ENCODE peak calls at places on chromosomes 13 and 19, in ten cellular contexts. H, E, F, A, I, X, Q, C, S and Z are unnamed samples.

GRCh38 chr19:13859361-13859880 is 17.5 kb upstream of the NANOS3 start:
- DNase-seq in X (peak), C (no peak), H (peak), Q (no peak), I (no peak), S (no peak), E (no peak), A (no peak), F (no peak), Z (no peak)

GRCh38 chr19:50223439-50223716 is 20.0 kb downstream of the MYH14 start:
- DNase-seq in F (no peak), A (no peak), S (no peak), C (no peak), H (no peak), I (no peak), E (no peak), X (no peak), Q (no peak), Z (no peak)

GRCh38 chr13:112067871-112068305 is 939 bp downstream of the SOX1 start:
- DNase-seq in H (no peak), F (peak), Q (no peak), C (no peak), I (no peak), A (no peak), E (no peak), X (peak), S (no peak), Z (no peak)

GRCh38 chr19:17743874-17744273 is 7.4 kb upstream of the FCHO1 start:
- DNase-seq in H (peak), A (no peak), X (peak), S (no peak), F (peak), I (no peak), E (no peak), C (no peak), Q (no peak), Z (no peak)

GRCh38 chr13:24224232-24224680 is 63.7 kb downstream of the SPATA13 start:
- DNase-seq in X (no peak), H (no peak), I (no peak), A (no peak), E (no peak), Q (no peak), F (no peak), S (no peak), C (no peak), Z (no peak)

GRCh38 chr13:46307554-46307953 is 79.5 kb downstream of the RUBCNL start:
- DNase-seq in S (no peak), Q (no peak), A (no peak), F (no peak), I (no peak), C (no peak), X (peak), E (no peak), H (peak), Z (no peak)

GRCh38 chr19:18083929-18084684 is 2.6 kb downstream of the IL12RB1 start:
- DNase-seq in E (no peak), C (no peak), A (no peak), I (no peak), X (no peak), H (no peak), Q (no peak), S (no peak), F (no peak), Z (no peak)

GRCh38 chr19:45757696-45758095 is 11.4 kb downstream of the SIX5 start:
- DNase-seq in X (no peak), F (no peak), S (no peak), A (no peak), H (no peak), I (no peak), E (no peak), C (no peak), Q (no peak), Z (no peak)

GRCh38 chr13:103371271-103371670 is 305.1 kb upstream of the SLC10A2 start:
- DNase-seq in F (no peak), C (no peak), Q (no peak), A (no peak), H (peak), E (no peak), I (no peak), S (no peak), X (no peak), Z (no peak)

GRCh38 chr13:50141660-50142010 is 126.4 kb downstream of the KCNRG start:
- DNase-seq in C (no peak), H (no peak), X (no peak), S (no peak), E (no peak), F (no peak), I (no peak), A (no peak), Q (no peak), Z (no peak)

GRCh38 chr13:76455960-76456359 is 430.2 kb downstream of the KCTD12 start:
- DNase-seq in F (peak), E (no peak), S (peak), Q (no peak), A (no peak), C (no peak), H (peak), X (peak), I (no peak), Z (no peak)

GRCh38 chr13:53198699-53199098 is 170.1 kb downstream of the OLFM4 start:
- DNase-seq in E (no peak), F (no peak), Q (no peak), H (no peak), A (no peak), C (no peak), S (no peak), X (no peak), I (no peak), Z (no peak)

GRCh38 chr13:97849305-97849704 is 104.2 kb upstream of the IPO5 start:
- DNase-seq in I (peak), Q (peak), H (peak), S (peak), F (peak), E (no peak), A (no peak), X (peak), C (no peak), Z (peak)

GRCh38 chr19:1355974-1356865 is 27.5 kb upstream of the NDUFS7 start:
- DNase-seq in F (peak), S (no peak), X (peak), E (no peak), Q (no peak), I (no peak), H (no peak), C (no peak), A (no peak), Z (no peak)

GRCh38 chr19:4284176-4284958 is 5.3 kb downstream of the SHD start:
- DNase-seq in F (no peak), A (no peak), I (peak), H (no peak), S (no peak), E (no peak), X (no peak), Q (peak), C (no peak), Z (no peak)

GRCh38 chr13:98202026-98202425 is 25.0 kb upstream of the RNF113B start:
- DNase-seq in C (no peak), E (no peak), A (no peak), I (no peak), H (peak), Q (peak), F (no peak), S (no peak), X (no peak), Z (no peak)

GRCh38 chr13:31274345-31274870 is 74.6 kb downstream of the B3GLCT start:
- DNase-seq in A (no peak), I (no peak), H (peak), C (no peak), Q (no peak), F (peak), E (no peak), X (no peak), S (no peak), Z (no peak)

GRCh38 chr19:18636183-18636968 is 452 bp upstream of the KLHL26 start:
- DNase-seq in H (peak), Q (peak), I (peak), S (no peak), C (peak), A (peak), E (peak), F (peak), X (peak), Z (peak)

GRCh38 chr13:20350819-20351218 is 118.7 kb upstream of the GJB6 start:
- DNase-seq in X (no peak), S (no peak), C (no peak), H (no peak), A (no peak), F (no peak), I (no peak), E (no peak), Q (no peak), Z (no peak)

GRCh38 chr13:30520571-30520970 is 54.8 kb upstream of the HMGB1 start:
- DNase-seq in H (peak), S (no peak), Q (no peak), C (no peak), X (peak), I (no peak), F (peak), E (no peak), A (no peak), Z (no peak)

GRCh38 chr19:50266896-50267295 is 62.3 kb downstream of the KCNC3 start:
- DNase-seq in C (no peak), X (no peak), A (no peak), S (no peak), I (peak), H (no peak), F (no peak), E (no peak), Q (peak), Z (peak)

GRCh38 chr19:6925801-6926751 is 38.7 kb downstream of the ADGRE1 start:
- DNase-seq in F (no peak), A (no peak), E (no peak), Q (no peak), S (no peak), H (no peak), I (peak), C (no peak), X (no peak), Z (peak)

DNA sequence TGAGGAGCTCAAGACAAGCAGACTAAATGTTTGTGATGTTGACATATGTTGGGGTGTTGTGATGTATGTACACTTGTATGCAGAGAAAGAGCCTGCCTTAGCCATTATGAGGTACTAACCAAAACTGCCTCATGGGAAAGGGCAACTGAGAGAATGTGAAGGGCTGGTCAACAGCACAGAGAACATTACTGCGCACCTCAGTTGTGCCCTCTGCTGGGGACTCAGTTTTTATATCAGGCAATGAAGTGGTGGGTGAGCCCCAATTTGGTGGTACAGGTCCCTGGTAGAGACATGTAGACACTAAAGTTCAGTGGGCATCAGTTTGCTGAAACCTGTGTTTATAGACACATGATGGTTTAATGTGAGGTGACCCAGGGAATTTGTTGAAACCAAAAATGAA is 286.9 kb downstream of the DCT start:
- DNase-seq in Q (peak), C (peak), S (peak), E (no peak), A (no peak), I (no peak), H (peak), X (peak), F (peak), Z (peak)
- TF ChIP-seq CTCF in Q (peak), C (no peak), S (peak), E (no peak), A (peak), I (peak), H (no peak), X (peak), F (peak), Z (peak)

DNA sequence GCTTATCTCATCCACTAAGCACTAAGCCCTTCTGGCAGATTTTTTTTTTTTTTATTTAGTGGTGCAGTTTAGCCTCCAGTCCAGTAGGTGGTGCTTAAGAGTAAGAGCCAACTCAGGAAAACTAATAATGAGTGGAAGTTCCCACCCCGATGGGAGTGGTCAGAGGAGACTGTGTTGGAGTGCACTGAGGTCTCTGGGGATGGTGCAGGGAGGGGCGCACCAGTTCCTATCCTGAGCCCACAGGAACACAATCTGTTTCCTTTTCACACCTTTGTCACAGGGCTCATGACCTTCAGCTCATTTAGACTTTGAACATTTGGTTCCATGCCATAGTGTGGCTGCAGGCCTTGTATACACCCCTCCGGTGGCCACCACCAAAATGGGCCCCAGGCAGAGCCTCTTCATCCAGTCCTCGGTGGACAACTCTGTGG is 367.4 kb downstream of the SPRY2 start:
- DNase-seq in C (peak), A (no peak), E (no peak), I (no peak), Q (peak), X (peak), F (no peak), H (no peak), S (no peak), Z (no peak)
- TF ChIP-seq CTCF in C (no peak), A (peak), E (peak), I (no peak), Q (peak), X (peak), F (peak), H (peak), S (peak), Z (peak)

GRCh38 chr19:36008336-36008978 is at the start of gene SYNE4:
- DNase-seq in X (no peak), S (no peak), E (no peak), A (peak), F (no peak), I (no peak), H (no peak), C (no peak), Q (no peak), Z (no peak)

GRCh38 chr19:36010402-36010801 is 1.8 kb upstream of the SYNE4 start:
- DNase-seq in H (no peak), C (no peak), Q (no peak), E (no peak), X (no peak), I (no peak), S (no peak), F (no peak), A (no peak), Z (no peak)

GRCh38 chr19:36006955-36007354 is 1.7 kb downstream of the SYNE4 start:
- DNase-seq in X (no peak), S (no peak), C (no peak), A (no peak), I (no peak), Q (no peak), H (no peak), E (no peak), F (no peak), Z (no peak)

GRCh38 chr19:36009633-36010379 is 1.2 kb upstream of the SYNE4 start:
- DNase-seq in X (no peak), H (no peak), C (no peak), F (no peak), A (no peak), S (no peak), Q (no peak), E (no peak), I (no peak), Z (no peak)

GRCh38 chr19:36009220-36009619 is 607 bp upstream of the SYNE4 start:
- DNase-seq in S (no peak), C (peak), H (peak), E (peak), A (peak), X (peak), Q (no peak), F (peak), I (peak), Z (peak)
- TF ChIP-seq CTCF in S (no peak), C (peak), H (no peak), E (no peak), A (peak), X (no peak), Q (no peak), F (no peak), I (no peak), Z (no peak)

DNA sequence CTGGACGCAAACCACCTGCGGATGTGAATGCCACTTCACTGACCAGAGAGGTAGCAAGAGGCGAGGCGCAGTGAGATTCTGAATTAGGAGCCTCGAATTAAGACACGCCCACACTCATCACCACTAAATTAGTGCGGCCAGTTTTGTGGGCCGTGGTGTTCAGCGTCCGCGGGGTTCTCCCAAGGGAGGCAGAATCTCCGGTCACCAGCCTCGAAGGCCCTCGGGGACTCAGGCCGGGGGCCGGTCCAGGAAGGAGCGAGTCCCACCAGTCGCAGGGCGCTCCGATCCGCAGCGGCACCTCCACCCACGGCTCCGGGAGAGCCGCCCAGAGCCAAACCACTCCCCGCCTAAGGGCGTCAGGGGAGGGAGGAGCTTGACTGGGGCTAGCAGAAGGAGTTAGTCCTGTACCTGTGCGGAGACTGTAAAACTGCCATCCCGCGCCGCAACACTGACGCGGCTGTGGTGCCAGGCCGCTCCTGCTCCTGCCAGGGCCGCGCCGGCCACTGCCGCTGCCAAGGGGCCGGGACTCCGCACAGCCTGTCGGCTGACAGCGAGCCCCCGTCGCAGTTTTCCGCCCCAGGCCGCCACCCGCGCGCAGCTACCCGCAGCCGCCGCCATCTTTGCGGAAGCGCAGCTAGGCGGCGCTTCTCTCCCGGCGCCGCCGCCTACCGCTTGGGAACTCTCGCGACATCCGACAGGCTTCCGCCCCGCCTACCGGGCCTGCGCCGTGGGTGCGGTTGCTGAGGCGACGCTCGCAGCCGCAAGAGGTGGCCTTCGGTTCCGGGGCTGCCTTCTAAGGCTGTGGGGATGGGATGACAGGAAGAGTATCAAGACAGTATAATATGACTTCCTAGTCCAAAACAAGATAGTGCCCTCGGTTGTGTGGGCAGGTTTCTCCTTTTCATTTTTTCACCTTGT is at the start of gene MICU2:
- DNase-seq in A (peak), H (peak), E (peak), Q (peak), F (peak), S (peak), C (peak), I (peak), X (peak), Z (peak)
- TF ChIP-seq CTCF in A (peak), H (no peak), E (no peak), Q (no peak), F (peak), S (no peak), C (peak), I (no peak), X (no peak), Z (no peak)

DNA sequence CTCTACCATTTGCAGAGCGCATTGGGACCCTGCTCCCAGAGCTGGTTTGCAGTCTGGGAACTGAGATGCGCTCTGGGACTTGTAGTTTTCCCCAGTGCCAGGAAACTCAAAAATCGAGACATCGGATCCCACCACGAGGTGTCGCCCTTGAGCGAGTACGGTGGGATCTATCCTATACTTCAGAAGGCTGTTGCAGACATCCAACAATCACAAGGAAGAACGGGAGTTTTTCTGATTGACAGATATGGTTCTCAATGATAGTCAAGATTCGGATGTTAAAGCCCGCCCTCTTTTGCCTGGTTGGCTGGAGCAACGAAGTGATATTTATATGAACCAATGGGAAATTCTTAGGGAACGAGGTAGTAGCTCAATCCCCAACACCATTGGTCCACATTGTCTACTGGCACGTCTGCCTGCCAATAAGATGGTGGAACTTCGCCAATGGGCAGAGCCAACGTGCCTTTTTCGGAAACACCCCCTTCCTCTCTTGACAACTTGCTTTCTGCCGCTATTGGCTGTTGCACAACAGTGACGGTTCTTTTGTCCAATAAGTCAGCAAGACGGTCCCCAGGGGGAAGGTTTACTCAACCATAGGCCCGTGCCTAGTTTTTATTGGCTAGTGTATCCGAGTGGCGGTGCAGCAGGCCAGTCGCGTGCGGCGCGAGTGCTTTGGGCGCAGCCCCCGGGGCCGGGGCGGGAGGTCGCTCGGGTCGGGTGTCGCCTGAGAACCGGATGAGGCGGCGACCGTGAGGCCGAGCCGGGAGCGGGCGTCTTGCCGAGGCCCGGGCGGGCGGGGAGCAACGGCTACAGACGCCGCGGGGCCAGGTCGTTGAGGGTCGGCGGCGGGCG is at the start of gene DNM2:
- DNase-seq in X (peak), E (peak), S (peak), I (peak), H (peak), F (peak), C (peak), A (peak), Q (peak), Z (peak)
- TF ChIP-seq CTCF in X (peak), E (peak), S (peak), I (peak), H (peak), F (peak), C (peak), A (peak), Q (peak), Z (peak)

GRCh38 chr13:26499209-26499601 is 58.3 kb upstream of the WASF3 start:
- DNase-seq in X (no peak), C (no peak), E (no peak), S (no peak), H (no peak), F (no peak), A (no peak), Q (no peak), I (no peak), Z (no peak)
- TF ChIP-seq CTCF in X (no peak), C (no peak), E (no peak), S (no peak), H (no peak), F (no peak), A (no peak), Q (no peak), I (no peak), Z (no peak)

GRCh38 chr19:43610493-43610892 is 1.4 kb upstream of the SRRM5 start:
- DNase-seq in X (no peak), H (no peak), Q (no peak), S (no peak), F (no peak), E (no peak), A (no peak), C (no peak), I (no peak), Z (no peak)

GRCh38 chr19:43611788-43612187 is at the start of gene SRRM5:
- DNase-seq in H (no peak), C (no peak), E (no peak), S (no peak), Q (no peak), F (no peak), I (no peak), A (no peak), X (no peak), Z (no peak)

GRCh38 chr19:43609872-43610271 is 2.0 kb upstream of the SRRM5 start:
- DNase-seq in E (no peak), S (no peak), Q (no peak), C (no peak), I (no peak), A (no peak), F (no peak), X (no peak), H (no peak), Z (no peak)

GRCh38 chr19:43616306-43616705 is 3.1 kb downstream of the ZNF428 start:
- DNase-seq in S (no peak), I (no peak), X (no peak), E (no peak), A (no peak), Q (no peak), C (no peak), F (no peak), H (no peak), Z (no peak)

GRCh38 chr19:43612374-43612773 is 486 bp downstream of the SRRM5 start:
- DNase-seq in F (no peak), H (no peak), A (no peak), X (no peak), C (no peak), I (no peak), Q (no peak), E (no peak), S (no peak), Z (no peak)
- TF ChIP-seq CTCF in F (no peak), H (no peak), A (no peak), X (no peak), C (no peak), I (no peak), Q (no peak), E (no peak), S (no peak), Z (no peak)